ENCODE peak calls at places on chromosome 17, in seven cellular contexts. W is H9, G is neuronal stem cell, L is mesendoderm, A is IMR-90, J is H1, Y is trophoblast cell. Q is an unnamed sample.
A peak's percentile ranks its signal among the peaks of the same experiment; 100 is the strongest.

GRCh38 chr17:82105882-82106696 is 8.1 kb upstream of the FASN start:
- DNase-seq in W (peak; percentile 95), G (no peak), L (peak; percentile 95), A (peak; percentile 37), J (peak; percentile 79), Y (peak; percentile 91), Q (peak; percentile 80)

GRCh38 chr17:74369221-74369620 is 1.9 kb downstream of the GPR142 start:
- DNase-seq in W (peak; percentile 82), G (no peak), L (no peak), A (no peak), J (no peak), Y (no peak), Q (no peak)

GRCh38 chr17:58529275-58529674 is 14.8 kb upstream of the MTMR4 start:
- DNase-seq in W (no peak), G (no peak), L (no peak), A (no peak), J (no peak), Y (no peak), Q (no peak)

GRCh38 chr17:42354956-42355843 is 33.0 kb downstream of the STAT3 start:
- DNase-seq in W (no peak), G (no peak), L (no peak), A (no peak), J (no peak), Y (no peak), Q (peak; percentile 39)

GRCh38 chr17:59825533-59826316 is 67.0 kb downstream of the TUBD1 start:
- DNase-seq in W (no peak), G (no peak), L (no peak), A (peak; percentile 90), J (no peak), Y (peak; percentile 2), Q (peak; percentile 97)

GRCh38 chr17:18247613-18248001 is 10.9 kb downstream of the FLII start:
- DNase-seq in W (no peak), G (no peak), L (no peak), A (no peak), J (no peak), Y (no peak), Q (no peak)

GRCh38 chr17:80146121-80147034 is 550 bp downstream of the EIF4A3 start:
- DNase-seq in W (no peak), G (peak; percentile 42), L (peak; percentile 57), A (peak; percentile 16), J (no peak), Y (peak; percentile 22), Q (peak; percentile 45)

GRCh38 chr17:38533241-38533640 is 72.5 kb downstream of the SRCIN1 start:
- DNase-seq in W (no peak), G (peak; percentile 63), L (no peak), A (no peak), J (no peak), Y (no peak), Q (no peak)

GRCh38 chr17:31216053-31216751 is 80.8 kb downstream of the OMG start:
- DNase-seq in W (no peak), G (peak; percentile 12), L (peak; percentile 43), A (peak; percentile 92), J (no peak), Y (peak; percentile 95), Q (peak; percentile 64)

GRCh38 chr17:71405101-71405500 is 715.7 kb upstream of the SOX9 start:
- DNase-seq in W (no peak), G (no peak), L (no peak), A (no peak), J (no peak), Y (no peak), Q (no peak)

GRCh38 chr17:42577140-42577531 is 393 bp downstream of the PSMC3IP start:
- DNase-seq in W (no peak), G (peak; percentile 26), L (no peak), A (no peak), J (no peak), Y (peak; percentile 38), Q (peak; percentile 55)

GRCh38 chr17:45092932-45093430 is 31.9 kb downstream of the NMT1 start:
- DNase-seq in W (no peak), G (no peak), L (peak; percentile 55), A (peak; percentile 99), J (no peak), Y (peak; percentile 86), Q (peak; percentile 99)

GRCh38 chr17:65154770-65155589 is 17.8 kb downstream of the RGS9 start:
- DNase-seq in W (no peak), G (no peak), L (no peak), A (peak; percentile 83), J (no peak), Y (peak; percentile 4), Q (peak; percentile 80)

GRCh38 chr17:82252511-82253178 is 20.9 kb downstream of the CSNK1D start:
- DNase-seq in W (no peak), G (no peak), L (no peak), A (no peak), J (no peak), Y (peak; percentile 62), Q (no peak)

GRCh38 chr17:76356803-76357456 is 3.2 kb upstream of the PRPSAP1 start:
- DNase-seq in W (no peak), G (no peak), L (no peak), A (no peak), J (no peak), Y (no peak), Q (no peak)

GRCh38 chr17:82055965-82056728 is 4.4 kb downstream of the GPS1 start:
- DNase-seq in W (no peak), G (no peak), L (no peak), A (no peak), J (no peak), Y (no peak), Q (no peak)

GRCh38 chr17:40443196-40443987 is at the start of gene IGFBP4:
- DNase-seq in W (peak; percentile 89), G (peak; percentile 72), L (peak; percentile 84), A (peak; percentile 71), J (peak; percentile 89), Y (peak; percentile 67), Q (peak; percentile 85)

GRCh38 chr17:9332164-9332527 is 243.5 kb downstream of the STX8 start:
- DNase-seq in W (no peak), G (no peak), L (no peak), A (no peak), J (no peak), Y (no peak), Q (no peak)

GRCh38 chr17:80393491-80393890 is 21.5 kb upstream of the ENDOV start:
- DNase-seq in W (no peak), G (no peak), L (no peak), A (no peak), J (no peak), Y (no peak), Q (no peak)

GRCh38 chr17:59899099-59899498 is 6.2 kb downstream of the RPS6KB1 start:
- DNase-seq in W (no peak), G (no peak), L (no peak), A (no peak), J (no peak), Y (peak; percentile 99), Q (no peak)

GRCh38 chr17:80613732-80614071 is 69.1 kb downstream of the RPTOR start:
- DNase-seq in W (no peak), G (no peak), L (no peak), A (no peak), J (no peak), Y (no peak), Q (no peak)

GRCh38 chr17:2926019-2926650 is 129.9 kb downstream of the RAP1GAP2 start:
- DNase-seq in W (no peak), G (no peak), L (no peak), A (peak; percentile 57), J (no peak), Y (peak; percentile 29), Q (no peak)

GRCh38 chr17:51957746-51958145 is 200.8 kb downstream of the CA10 start:
- DNase-seq in W (no peak), G (no peak), L (no peak), A (no peak), J (no peak), Y (no peak), Q (no peak)

GRCh38 chr17:47694818-47695663 is 1.1 kb downstream of the TBKBP1 start:
- DNase-seq in W (peak; percentile 71), G (no peak), L (peak; percentile 65), A (peak; percentile 49), J (peak; percentile 77), Y (peak; percentile 12), Q (peak; percentile 65)

GRCh38 chr17:61334673-61335072 is 65.0 kb upstream of the TBX2 start:
- DNase-seq in W (no peak), G (no peak), L (no peak), A (no peak), J (no peak), Y (no peak), Q (no peak)
- H3K18ac ChIP-seq in W (no peak overlapping the region), G (no peak overlapping the region), L (no peak overlapping the region), A (peak overlapping the region; percentile 36), J (no peak overlapping the region), Y (no peak overlapping the region), Q (no peak overlapping the region)

DNA sequence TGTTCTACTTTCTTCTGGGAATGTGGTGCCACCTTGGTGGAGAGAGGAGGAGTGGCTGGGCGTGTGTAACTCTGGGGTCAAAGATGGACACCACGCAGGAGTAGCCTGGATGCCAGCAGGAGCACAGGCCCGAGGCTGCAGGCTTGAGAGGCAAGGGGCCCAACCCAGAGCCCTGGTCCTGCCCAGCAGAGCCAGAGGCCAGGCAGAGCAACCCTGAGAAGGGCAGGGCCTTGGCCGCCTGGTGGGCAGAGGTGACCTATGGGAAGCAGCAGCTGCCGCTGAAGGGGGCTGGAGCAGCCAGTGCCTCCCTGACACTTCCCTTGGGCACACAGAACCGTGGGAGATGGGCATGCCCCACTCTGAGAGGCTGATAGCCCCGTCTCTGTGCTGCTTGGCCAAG is 18.0 kb upstream of the CPSF4L start:
- DNase-seq in W (peak; percentile 36), G (no peak), L (no peak), A (no peak), J (no peak), Y (no peak), Q (no peak)
- H4K8ac ChIP-seq in W (no peak overlapping the region), G (no peak overlapping the region), L (no peak overlapping the region), A (no peak overlapping the region), J (no peak overlapping the region), Y (no peak overlapping the region), Q (peak overlapping the region; percentile 13)

DNA sequence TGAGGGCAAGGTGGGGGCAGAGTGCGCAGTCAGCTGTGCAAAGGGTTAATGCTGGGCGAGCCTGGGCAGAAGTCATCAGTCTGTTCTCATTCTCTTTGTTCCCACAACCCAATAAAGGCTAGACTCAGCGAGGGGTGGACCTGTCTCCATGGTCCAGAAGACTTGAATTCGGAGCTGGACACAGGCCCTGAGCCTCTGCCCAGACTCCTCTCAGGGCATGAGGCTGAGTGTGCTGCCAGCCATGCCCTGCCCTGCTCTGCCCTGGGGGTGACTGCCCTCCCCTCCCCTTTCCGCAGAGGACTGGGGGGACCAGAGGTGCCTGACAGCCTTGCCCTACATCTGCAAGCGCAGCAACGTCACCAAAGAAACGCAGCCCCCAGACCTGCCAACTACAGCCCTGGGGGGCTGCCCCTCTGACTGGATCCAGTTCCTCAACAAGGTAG is 54.5 kb downstream of the MRC2 start:
- DNase-seq in W (no peak), G (no peak), L (no peak), A (no peak), J (no peak), Y (no peak), Q (no peak)
- H3K18ac ChIP-seq in W (no peak overlapping the region), G (no peak overlapping the region), L (no peak overlapping the region), A (no peak overlapping the region), J (no peak overlapping the region), Y (no peak overlapping the region), Q (no peak overlapping the region)

GRCh38 chr17:27351741-27352140 is 57.8 kb downstream of the WSB1 start:
- DNase-seq in W (no peak), G (no peak), L (no peak), A (peak; percentile 56), J (no peak), Y (peak; percentile 60), Q (no peak)
- H4K8ac ChIP-seq in W (no peak overlapping the region), G (no peak overlapping the region), L (no peak overlapping the region), A (no peak overlapping the region), J (no peak overlapping the region), Y (no peak overlapping the region), Q (no peak overlapping the region)

Q was measured in mesenchymal stem cell.